ENCODE peak calls at places on chromosomes 4 and X, in five cellular contexts. W is naive thymus-derived CD8-positive, alpha-beta T cell; R is non-pigmented ciliary epithelial cell; E is NCI-H774; A is endodermal cell. O is an unnamed sample.

GRCh38 chr4:111074523-111075114 is 451.7 kb upstream of the PITX2 start:
- DNase-seq in W (no peak), R (no peak), E (no peak), A (peak; percentile 56), O (no peak)

GRCh38 chr4:64883087-64883926 is 474.1 kb upstream of the TECRL start:
- DNase-seq in W (no peak), R (no peak), E (no peak), A (no peak), O (no peak)

GRCh38 chr4:69708211-69708610 is 52.2 kb downstream of the SULT1B1 start:
- DNase-seq in W (no peak), R (no peak), E (no peak), A (no peak), O (no peak)

GRCh38 chrX:72130762-72131231 is 918 bp downstream of the RTL5 start:
- DNase-seq in W (no peak), R (no peak), E (no peak), A (peak; percentile 64), O (no peak)

GRCh38 chr4:4594531-4594930 is 52.7 kb upstream of the STX18 start:
- DNase-seq in W (no peak), R (no peak), E (no peak), A (no peak), O (no peak)

GRCh38 chrX:77960567-77960966 is 8.9 kb downstream of the PGAM4 start:
- DNase-seq in W (no peak), R (no peak), E (no peak), A (no peak), O (no peak)

GRCh38 chrX:114924846-114925245 is 92.6 kb downstream of the IL13RA2 start:
- DNase-seq in W (no peak), R (peak; percentile 40), E (no peak), A (no peak), O (no peak)

GRCh38 chr4:33625762-33626161 is 2618.6 kb downstream of the ARAP2 start:
- DNase-seq in W (no peak), R (no peak), E (no peak), A (peak; percentile 52), O (no peak)

GRCh38 chr4:189090174-189090814 is 850.4 kb upstream of the FRG1 start:
- DNase-seq in W (no peak), R (no peak), E (no peak), A (peak; percentile 66), O (no peak)

GRCh38 chr4:118032691-118033090 is 1.6 kb upstream of the NDST3 start:
- DNase-seq in W (no peak), R (no peak), E (peak; percentile 61), A (peak; percentile 64), O (no peak)

GRCh38 chrX:16171944-16172343 is 4.7 kb downstream of the MAGEB17 start:
- DNase-seq in W (no peak), R (no peak), E (no peak), A (peak; percentile 83), O (no peak)

GRCh38 chr4:95304898-95305297 is 243.9 kb downstream of the UNC5C start:
- DNase-seq in W (no peak), R (peak; percentile 69), E (no peak), A (no peak), O (peak; percentile 78)

GRCh38 chr4:84877051-84877833 is 89.2 kb downstream of the WDFY3 start:
- DNase-seq in W (no peak), R (no peak), E (no peak), A (no peak), O (no peak)

GRCh38 chr4:184824081-184824775 is 1.5 kb downstream of the ACSL1 start:
- DNase-seq in W (no peak), R (no peak), E (no peak), A (no peak), O (no peak)

GRCh38 chr4:8236141-8236919 is 33.2 kb upstream of the HTRA3 start:
- DNase-seq in W (no peak), R (no peak), E (no peak), A (no peak), O (peak; percentile 16)

GRCh38 chr4:146981651-146982050 is 36.0 kb upstream of the TTC29 start:
- DNase-seq in W (no peak), R (no peak), E (no peak), A (no peak), O (no peak)

GRCh38 chr4:146368209-146368608 is 153.5 kb downstream of the SLC10A7 start:
- DNase-seq in W (no peak), R (no peak), E (no peak), A (no peak), O (no peak)

GRCh38 chrX:21612154-21612553 is 46.0 kb downstream of the KLHL34 start:
- DNase-seq in W (no peak), R (no peak), E (no peak), A (no peak), O (no peak)

GRCh38 chr4:90602728-90603127 is 475.5 kb downstream of the CCSER1 start:
- DNase-seq in W (no peak), R (no peak), E (no peak), A (no peak), O (no peak)

GRCh38 chrX:73581002-73581628 is 18.1 kb downstream of the CHIC1 start:
- DNase-seq in W (no peak), R (no peak), E (no peak), A (no peak), O (no peak)

GRCh38 chr4:90841676-90842075 is 714.5 kb downstream of the CCSER1 start:
- DNase-seq in W (no peak), R (no peak), E (no peak), A (no peak), O (no peak)

GRCh38 chr4:138677651-138678202 is 337.9 kb upstream of the NOCT start:
- DNase-seq in W (no peak), R (no peak), E (no peak), A (no peak), O (no peak)

GRCh38 chr4:87912164-87913004 is 63.1 kb upstream of the SPP1 start:
- DNase-seq in W (no peak), R (no peak), E (no peak), A (no peak), O (no peak)

GRCh38 chr4:13705521-13706035 is 78.1 kb upstream of the BOD1L1 start:
- DNase-seq in W (no peak), R (no peak), E (peak; percentile 7), A (no peak), O (peak; percentile 87)

GRCh38 chr4:128483816-128484215 is 196.2 kb upstream of the PGRMC2 start:
- DNase-seq in W (no peak), R (no peak), E (no peak), A (no peak), O (no peak)

GRCh38 chrX:120486786-120487185 is 17.7 kb upstream of the LAMP2 start:
- DNase-seq in W (no peak), R (no peak), E (no peak), A (no peak), O (no peak)

GRCh38 chrX:53262918-53263394 is 18.4 kb downstream of the IQSEC2 start:
- DNase-seq in W (no peak), R (no peak), E (no peak), A (no peak), O (peak; percentile 63)

O was measured in PC-9.